ENCODE peak calls at places on chromosomes 5 and 9, in six cellular contexts. One of them, this sample, is unnamed.
A peak's percentile ranks its signal among the peaks of the same experiment; 100 is the strongest.

GRCh38 chr9:74771262-74771585 is 116.5 kb downstream of the TRPM6 start:
- DNase-seq in SJSA1: no peak
- DNase-seq in substantia nigra: no peak
- DNase-seq in kidney tubule cell: no peak
- DNase-seq in T follicular helper cell: no peak
- DNase-seq in memory B cell: no peak
- DNase-seq in this sample: no peak

GRCh38 chr9:123544007-123544827 is 188.2 kb downstream of the CRB2 start:
- DNase-seq in SJSA1: peak; percentile 20
- DNase-seq in substantia nigra: no peak
- DNase-seq in kidney tubule cell: peak; percentile 48
- DNase-seq in T follicular helper cell: no peak
- DNase-seq in memory B cell: peak; percentile 15
- DNase-seq in this sample: no peak

GRCh38 chr5:544675-545330 is 20.6 kb upstream of the SLC9A3 start:
- DNase-seq in SJSA1: no peak
- DNase-seq in substantia nigra: no peak
- DNase-seq in kidney tubule cell: no peak
- DNase-seq in T follicular helper cell: no peak
- DNase-seq in memory B cell: no peak
- DNase-seq in this sample: no peak

GRCh38 chr5:31620071-31620470 is 18.9 kb upstream of the PDZD2 start:
- DNase-seq in SJSA1: no peak
- DNase-seq in substantia nigra: no peak
- DNase-seq in kidney tubule cell: no peak
- DNase-seq in T follicular helper cell: no peak
- DNase-seq in memory B cell: no peak
- DNase-seq in this sample: no peak

GRCh38 chr5:88860501-88860900 is 22.5 kb downstream of the MEF2C start:
- DNase-seq in SJSA1: no peak
- DNase-seq in substantia nigra: no peak
- DNase-seq in kidney tubule cell: peak; percentile 18
- DNase-seq in T follicular helper cell: no peak
- DNase-seq in memory B cell: no peak
- DNase-seq in this sample: no peak

GRCh38 chr5:100232730-100233129 is 302.4 kb upstream of the FAM174A start:
- DNase-seq in SJSA1: no peak
- DNase-seq in substantia nigra: no peak
- DNase-seq in kidney tubule cell: no peak
- DNase-seq in T follicular helper cell: no peak
- DNase-seq in memory B cell: no peak
- DNase-seq in this sample: no peak

GRCh38 chr9:3954950-3955670 is 344.8 kb downstream of the GLIS3 start:
- DNase-seq in SJSA1: no peak
- DNase-seq in substantia nigra: no peak
- DNase-seq in kidney tubule cell: no peak
- DNase-seq in T follicular helper cell: no peak
- DNase-seq in memory B cell: no peak
- DNase-seq in this sample: no peak

GRCh38 chr9:128102196-128102595 is 25.3 kb downstream of the PTGES2 start:
- DNase-seq in SJSA1: no peak
- DNase-seq in substantia nigra: no peak
- DNase-seq in kidney tubule cell: no peak
- DNase-seq in T follicular helper cell: no peak
- DNase-seq in memory B cell: no peak
- DNase-seq in this sample: peak; percentile 63

GRCh38 chr9:77276799-77277198 is 99.5 kb downstream of the VPS13A start:
- DNase-seq in SJSA1: no peak
- DNase-seq in substantia nigra: no peak
- DNase-seq in kidney tubule cell: no peak
- DNase-seq in T follicular helper cell: no peak
- DNase-seq in memory B cell: no peak
- DNase-seq in this sample: no peak

This sample was measured in posterior cingulate gyrus.